ENCODE peak calls at places on chromosomes 13 and 19, in eight cellular contexts. One of them, this sample, is unnamed.

GRCh38 chr19:13817615-13818371 is 22.6 kb downstream of the ZSWIM4 start:
- DNase-seq in HCT116: no peak
- DNase-seq in H1: peak
- DNase-seq in GM23338: peak
- DNase-seq in HL-60: no peak
- DNase-seq in breast epithelium: no peak
- DNase-seq in esophagus muscularis mucosa: no peak
- DNase-seq in prostate gland: peak
- DNase-seq in this sample: peak

GRCh38 chr19:58569943-58570670 is 3.0 kb downstream of the MZF1 start:
- DNase-seq in HCT116: no peak
- DNase-seq in H1: no peak
- DNase-seq in GM23338: no peak
- DNase-seq in HL-60: peak
- DNase-seq in breast epithelium: peak
- DNase-seq in esophagus muscularis mucosa: no peak
- DNase-seq in prostate gland: no peak
- DNase-seq in this sample: peak

GRCh38 chr13:85586422-85586831 is 212.8 kb downstream of the SLITRK6 start:
- DNase-seq in HCT116: no peak
- DNase-seq in H1: no peak
- DNase-seq in GM23338: no peak
- DNase-seq in HL-60: no peak
- DNase-seq in breast epithelium: no peak
- DNase-seq in esophagus muscularis mucosa: no peak
- DNase-seq in prostate gland: no peak
- DNase-seq in this sample: no peak

GRCh38 chr13:75494491-75494890 is 12.5 kb upstream of the TBC1D4 start:
- DNase-seq in HCT116: no peak
- DNase-seq in H1: no peak
- DNase-seq in GM23338: no peak
- DNase-seq in HL-60: no peak
- DNase-seq in breast epithelium: no peak
- DNase-seq in esophagus muscularis mucosa: no peak
- DNase-seq in prostate gland: no peak
- DNase-seq in this sample: no peak

GRCh38 chr13:36918246-36919060 is 1.6 kb downstream of the SMAD9 start:
- DNase-seq in HCT116: no peak
- DNase-seq in H1: no peak
- DNase-seq in GM23338: peak
- DNase-seq in HL-60: no peak
- DNase-seq in breast epithelium: no peak
- DNase-seq in esophagus muscularis mucosa: no peak
- DNase-seq in prostate gland: no peak
- DNase-seq in this sample: no peak

GRCh38 chr19:13018037-13018914 is 23.0 kb downstream of the NFIX start:
- DNase-seq in HCT116: no peak
- DNase-seq in H1: no peak
- DNase-seq in GM23338: peak
- DNase-seq in HL-60: no peak
- DNase-seq in breast epithelium: peak
- DNase-seq in esophagus muscularis mucosa: no peak
- DNase-seq in prostate gland: peak
- DNase-seq in this sample: peak

GRCh38 chr19:16441661-16442071 is 30.1 kb downstream of the EPS15L1 start:
- DNase-seq in HCT116: no peak
- DNase-seq in H1: peak
- DNase-seq in GM23338: peak
- DNase-seq in HL-60: peak
- DNase-seq in breast epithelium: no peak
- DNase-seq in esophagus muscularis mucosa: no peak
- DNase-seq in prostate gland: no peak
- DNase-seq in this sample: no peak

GRCh38 chr13:43242040-43242439 is 218.7 kb downstream of the DNAJC15 start:
- DNase-seq in HCT116: no peak
- DNase-seq in H1: no peak
- DNase-seq in GM23338: no peak
- DNase-seq in HL-60: no peak
- DNase-seq in breast epithelium: no peak
- DNase-seq in esophagus muscularis mucosa: no peak
- DNase-seq in prostate gland: no peak
- DNase-seq in this sample: no peak

GRCh38 chr19:16327501-16327900 is 2.9 kb downstream of the KLF2 start:
- DNase-seq in HCT116: no peak
- DNase-seq in H1: no peak
- DNase-seq in GM23338: no peak
- DNase-seq in HL-60: no peak
- DNase-seq in breast epithelium: no peak
- DNase-seq in esophagus muscularis mucosa: no peak
- DNase-seq in prostate gland: no peak
- DNase-seq in this sample: peak

GRCh38 chr13:110010433-110011135 is 224.2 kb upstream of the IRS2 start:
- DNase-seq in HCT116: no peak
- DNase-seq in H1: no peak
- DNase-seq in GM23338: no peak
- DNase-seq in HL-60: no peak
- DNase-seq in breast epithelium: no peak
- DNase-seq in esophagus muscularis mucosa: no peak
- DNase-seq in prostate gland: no peak
- DNase-seq in this sample: no peak

GRCh38 chr13:35839746-35840273 is 291.4 kb downstream of the DCLK1 start:
- DNase-seq in HCT116: no peak
- DNase-seq in H1: no peak
- DNase-seq in GM23338: no peak
- DNase-seq in HL-60: no peak
- DNase-seq in breast epithelium: no peak
- DNase-seq in esophagus muscularis mucosa: no peak
- DNase-seq in prostate gland: no peak
- DNase-seq in this sample: no peak

GRCh38 chr13:99269627-99270252 is 11.6 kb upstream of the GPR18 start:
- DNase-seq in HCT116: peak
- DNase-seq in H1: no peak
- DNase-seq in GM23338: peak
- DNase-seq in HL-60: peak
- DNase-seq in breast epithelium: no peak
- DNase-seq in esophagus muscularis mucosa: no peak
- DNase-seq in prostate gland: no peak
- DNase-seq in this sample: no peak

GRCh38 chr19:55649579-55650557 is 1.9 kb downstream of the CCDC106 start:
- DNase-seq in HCT116: no peak
- DNase-seq in H1: no peak
- DNase-seq in GM23338: no peak
- DNase-seq in HL-60: no peak
- DNase-seq in breast epithelium: no peak
- DNase-seq in esophagus muscularis mucosa: no peak
- DNase-seq in prostate gland: no peak
- DNase-seq in this sample: no peak

GRCh38 chr19:52923782-52924593 is 760 bp upstream of the ZNF888 start:
- DNase-seq in HCT116: no peak
- DNase-seq in H1: peak
- DNase-seq in GM23338: peak
- DNase-seq in HL-60: peak
- DNase-seq in breast epithelium: no peak
- DNase-seq in esophagus muscularis mucosa: no peak
- DNase-seq in prostate gland: no peak
- DNase-seq in this sample: peak

GRCh38 chr13:32150794-32151193 is 119.2 kb downstream of the FRY start:
- DNase-seq in HCT116: no peak
- DNase-seq in H1: no peak
- DNase-seq in GM23338: no peak
- DNase-seq in HL-60: no peak
- DNase-seq in breast epithelium: no peak
- DNase-seq in esophagus muscularis mucosa: no peak
- DNase-seq in prostate gland: no peak
- DNase-seq in this sample: peak

GRCh38 chr19:5172859-5173577 is 167.6 kb downstream of the PTPRS start:
- DNase-seq in HCT116: peak
- DNase-seq in H1: no peak
- DNase-seq in GM23338: no peak
- DNase-seq in HL-60: no peak
- DNase-seq in breast epithelium: no peak
- DNase-seq in esophagus muscularis mucosa: no peak
- DNase-seq in prostate gland: no peak
- DNase-seq in this sample: no peak

GRCh38 chr19:45070861-45071544 is 5.3 kb downstream of the ZNF296 start:
- DNase-seq in HCT116: no peak
- DNase-seq in H1: no peak
- DNase-seq in GM23338: no peak
- DNase-seq in HL-60: no peak
- DNase-seq in breast epithelium: peak
- DNase-seq in esophagus muscularis mucosa: no peak
- DNase-seq in prostate gland: peak
- DNase-seq in this sample: no peak

GRCh38 chr19:10286803-10287737 is at the start of gene ICAM4:
- DNase-seq in HCT116: no peak
- DNase-seq in H1: peak
- DNase-seq in GM23338: peak
- DNase-seq in HL-60: peak
- DNase-seq in breast epithelium: no peak
- DNase-seq in esophagus muscularis mucosa: no peak
- DNase-seq in prostate gland: no peak
- DNase-seq in this sample: peak
- TF ChIP-seq POLR2AphosphoS5 in HCT116: no peak
- TF ChIP-seq POLR2AphosphoS5 in H1: no peak
- TF ChIP-seq POLR2AphosphoS5 in GM23338: no peak
- TF ChIP-seq POLR2AphosphoS5 in HL-60: peak
- TF ChIP-seq POLR2AphosphoS5 in breast epithelium: no peak
- TF ChIP-seq POLR2AphosphoS5 in esophagus muscularis mucosa: no peak
- TF ChIP-seq POLR2AphosphoS5 in prostate gland: no peak
- TF ChIP-seq POLR2AphosphoS5 in this sample: no peak

DNA sequence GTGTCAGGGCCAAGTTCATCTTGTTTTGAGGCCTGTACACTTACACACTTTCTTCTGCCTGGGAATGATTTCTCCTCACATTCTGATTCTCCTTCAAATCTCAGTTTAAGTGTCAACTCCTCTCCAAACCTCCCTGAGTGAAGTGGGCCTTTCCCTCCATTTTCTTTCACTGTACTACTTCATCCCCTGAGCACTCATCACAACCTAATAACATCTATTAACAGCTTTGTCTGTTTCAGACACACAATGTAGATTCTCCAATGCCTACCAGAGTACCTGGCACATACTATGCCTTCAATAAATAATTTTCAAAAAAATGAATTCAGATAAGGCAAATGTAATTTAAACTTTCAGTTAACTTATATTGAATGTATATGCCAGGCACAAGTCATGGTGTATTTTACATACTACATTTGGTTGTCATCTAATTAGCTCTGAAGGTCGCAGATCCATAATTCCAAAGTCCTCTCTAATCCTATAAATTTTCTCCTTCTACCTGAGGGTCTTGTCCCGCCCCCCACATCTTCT is 357 bp upstream of the COG6 start:
- DNase-seq in HCT116: no peak
- DNase-seq in H1: no peak
- DNase-seq in GM23338: no peak
- DNase-seq in HL-60: no peak
- DNase-seq in breast epithelium: no peak
- DNase-seq in esophagus muscularis mucosa: no peak
- DNase-seq in prostate gland: no peak
- DNase-seq in this sample: no peak
- H3K27ac ChIP-seq in HCT116: no peak
- H3K27ac ChIP-seq in H1: no peak
- H3K27ac ChIP-seq in GM23338: no peak
- H3K27ac ChIP-seq in HL-60: peak
- H3K27ac ChIP-seq in breast epithelium: peak
- H3K27ac ChIP-seq in esophagus muscularis mucosa: peak
- H3K27ac ChIP-seq in prostate gland: peak
- H3K27ac ChIP-seq in this sample: peak

GRCh38 chr13:46388308-46388707 is 1.3 kb upstream of the RUBCNL start:
- DNase-seq in HCT116: no peak
- DNase-seq in H1: no peak
- DNase-seq in GM23338: no peak
- DNase-seq in HL-60: no peak
- DNase-seq in breast epithelium: no peak
- DNase-seq in esophagus muscularis mucosa: no peak
- DNase-seq in prostate gland: no peak
- DNase-seq in this sample: no peak

GRCh38 chr13:46386996-46387851 is at the start of gene RUBCNL:
- DNase-seq in HCT116: peak
- DNase-seq in H1: peak
- DNase-seq in GM23338: peak
- DNase-seq in HL-60: peak
- DNase-seq in breast epithelium: no peak
- DNase-seq in esophagus muscularis mucosa: no peak
- DNase-seq in prostate gland: no peak
- DNase-seq in this sample: peak

GRCh38 chr13:46388846-46389245 is 1.8 kb upstream of the RUBCNL start:
- DNase-seq in HCT116: no peak
- DNase-seq in H1: no peak
- DNase-seq in GM23338: peak
- DNase-seq in HL-60: no peak
- DNase-seq in breast epithelium: no peak
- DNase-seq in esophagus muscularis mucosa: no peak
- DNase-seq in prostate gland: no peak
- DNase-seq in this sample: no peak

GRCh38 chr13:46389457-46389856 is 2.4 kb upstream of the RUBCNL start:
- DNase-seq in HCT116: no peak
- DNase-seq in H1: no peak
- DNase-seq in GM23338: peak
- DNase-seq in HL-60: no peak
- DNase-seq in breast epithelium: no peak
- DNase-seq in esophagus muscularis mucosa: no peak
- DNase-seq in prostate gland: no peak
- DNase-seq in this sample: no peak

DNA sequence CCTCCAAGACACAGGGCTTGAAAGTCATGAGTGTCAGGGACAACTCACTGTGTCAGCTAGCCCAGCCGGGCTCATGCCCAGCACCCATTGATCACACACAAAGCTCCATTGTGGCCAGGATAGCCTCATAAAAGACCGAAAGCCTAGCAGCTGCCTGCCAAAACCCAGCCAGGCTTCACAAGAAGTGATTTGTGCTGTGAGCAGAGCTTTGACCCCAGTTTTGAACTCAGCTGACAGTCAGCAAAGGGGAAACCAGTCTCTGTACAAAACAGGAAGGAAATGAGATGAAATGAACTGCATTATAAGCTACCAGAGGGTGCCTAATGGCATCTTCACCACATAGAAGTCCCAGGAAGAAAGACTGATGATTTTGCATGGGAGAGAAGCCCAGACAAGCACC is 2.9 kb upstream of the RUBCNL start:
- DNase-seq in HCT116: no peak
- DNase-seq in H1: no peak
- DNase-seq in GM23338: no peak
- DNase-seq in HL-60: peak
- DNase-seq in breast epithelium: no peak
- DNase-seq in esophagus muscularis mucosa: no peak
- DNase-seq in prostate gland: peak
- DNase-seq in this sample: peak
- TF ChIP-seq POLR2AphosphoS5 in HCT116: no peak
- TF ChIP-seq POLR2AphosphoS5 in H1: no peak
- TF ChIP-seq POLR2AphosphoS5 in GM23338: no peak
- TF ChIP-seq POLR2AphosphoS5 in HL-60: no peak
- TF ChIP-seq POLR2AphosphoS5 in breast epithelium: no peak
- TF ChIP-seq POLR2AphosphoS5 in esophagus muscularis mucosa: peak
- TF ChIP-seq POLR2AphosphoS5 in prostate gland: no peak
- TF ChIP-seq POLR2AphosphoS5 in this sample: no peak

DNA sequence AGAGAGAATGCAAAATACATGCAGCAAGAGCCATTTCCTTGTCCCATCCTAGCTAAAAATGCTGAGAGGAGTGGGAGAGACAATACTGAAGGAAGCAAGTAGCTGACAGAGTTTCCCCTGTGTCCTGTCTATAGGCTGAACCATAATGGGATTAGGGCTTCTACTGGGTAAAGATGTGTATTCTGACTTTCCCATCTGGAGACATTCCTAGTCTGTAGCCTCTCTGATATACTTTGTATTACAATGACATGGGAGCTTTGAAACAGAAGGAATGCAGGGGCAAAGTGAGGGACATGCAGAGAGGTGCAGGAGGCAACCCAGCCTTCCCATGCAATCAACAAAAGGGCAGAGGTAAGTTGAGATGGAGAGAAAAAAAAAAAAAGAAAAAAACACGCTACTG is 10.5 kb upstream of the GPC6 start:
- DNase-seq in HCT116: no peak
- DNase-seq in H1: no peak
- DNase-seq in GM23338: peak
- DNase-seq in HL-60: no peak
- DNase-seq in breast epithelium: no peak
- DNase-seq in esophagus muscularis mucosa: no peak
- DNase-seq in prostate gland: no peak
- DNase-seq in this sample: no peak
- H3K27ac ChIP-seq in HCT116: no peak
- H3K27ac ChIP-seq in H1: peak
- H3K27ac ChIP-seq in GM23338: peak
- H3K27ac ChIP-seq in HL-60: no peak
- H3K27ac ChIP-seq in breast epithelium: no peak
- H3K27ac ChIP-seq in esophagus muscularis mucosa: no peak
- H3K27ac ChIP-seq in prostate gland: no peak
- H3K27ac ChIP-seq in this sample: no peak

This sample was measured in transverse colon.